ENCODE peak calls at places on chromosomes 13 and 19, in four cellular contexts. O is stimulated activated CD4-positive, alpha-beta T cell treated with anti-CD3 and anti-CD28 coated beads, TNF-alpha, amount 100 ng/mL, for 4 hours; D is neural crest cell; W is left colon. M is an unnamed sample.

GRCh38 chr13:100921139-100921538 is 246.5 kb upstream of the TMTC4 start:
- DNase-seq in O (no peak), D (no peak), W (no peak), M (no peak)

GRCh38 chr13:106612688-106613087 is 44.8 kb upstream of the ARGLU1 start:
- DNase-seq in O (no peak), D (no peak), W (peak; percentile 64), M (no peak)

GRCh38 chr13:110444226-110444653 is 117.3 kb downstream of the RAB20 start:
- DNase-seq in O (no peak), D (no peak), W (no peak), M (no peak)

GRCh38 chr19:17332677-17333581 is 1.7 kb downstream of the ANO8 start:
- DNase-seq in O (no peak), D (no peak), W (peak; percentile 35), M (no peak)

GRCh38 chr13:27022571-27023311 is 148.9 kb downstream of the USP12 start:
- DNase-seq in O (no peak), D (no peak), W (no peak), M (no peak)

GRCh38 chr19:31408460-31409124 is 59.4 kb upstream of the TSHZ3 start:
- DNase-seq in O (no peak), D (no peak), W (no peak), M (no peak)

GRCh38 chr13:42798118-42798517 is 16.7 kb downstream of the FAM216B start:
- DNase-seq in O (no peak), D (no peak), W (no peak), M (no peak)

GRCh38 chr13:52736891-52737290 is 2.7 kb downstream of the CNMD start:
- DNase-seq in O (no peak), D (no peak), W (no peak), M (no peak)

GRCh38 chr19:45505151-45505995 is 1.9 kb upstream of the VASP start:
- DNase-seq in O (no peak), D (no peak), W (no peak), M (no peak)

GRCh38 chr19:1107655-1108261 is 4.0 kb downstream of the GPX4 start:
- DNase-seq in O (no peak), D (no peak), W (no peak), M (no peak)